ENCODE peak calls at places on chromosomes 13 and 19, in five cellular contexts. G is H1, H is HepG2, E is NT2/D1, N is GM12878. S is an unnamed sample.

GRCh38 chr13:100673831-100674362 is 698 bp downstream of the TMTC4 start:
- DNase-seq in N (no peak), G (no peak), E (no peak), H (peak), S (peak)

GRCh38 chr13:75173457-75174356 is 308.3 kb downstream of the TBC1D4 start:
- DNase-seq in E (no peak), H (peak), G (no peak), N (no peak), S (peak)

GRCh38 chr19:1805401-1806183 is 6.5 kb downstream of the ATP8B3 start:
- DNase-seq in N (no peak), G (no peak), E (no peak), H (no peak), S (no peak)

GRCh38 chr19:38514812-38515633 is 81.5 kb downstream of the RYR1 start:
- DNase-seq in N (no peak), G (peak), E (peak), H (peak), S (peak)

GRCh38 chr13:31790992-31791391 is 51.7 kb downstream of the RXFP2 start:
- DNase-seq in N (no peak), E (no peak), H (no peak), G (no peak), S (no peak)

GRCh38 chr13:86731987-86732386 is 932.8 kb upstream of the SLITRK6 start:
- DNase-seq in E (no peak), G (no peak), N (no peak), H (no peak), S (no peak)

GRCh38 chr13:30479590-30480219 is 14.0 kb upstream of the HMGB1 start:
- DNase-seq in G (no peak), N (no peak), H (no peak), E (no peak), S (no peak)

GRCh38 chr13:94613051-94613450 is 11.4 kb downstream of the GPR180 start:
- DNase-seq in E (no peak), N (no peak), G (no peak), H (no peak), S (no peak)

GRCh38 chr19:3818479-3818878 is 32.3 kb upstream of the MATK start:
- DNase-seq in E (no peak), G (no peak), N (no peak), H (no peak), S (no peak)

GRCh38 chr13:31361673-31362072 is 161.9 kb downstream of the B3GLCT start:
- DNase-seq in N (no peak), E (no peak), H (no peak), G (no peak), S (no peak)

GRCh38 chr19:23475477-23475876 is 80.2 kb upstream of the ZNF91 start:
- DNase-seq in N (no peak), H (no peak), G (no peak), E (no peak), S (no peak)

GRCh38 chr19:23482829-23483228 is 87.6 kb upstream of the ZNF91 start:
- DNase-seq in N (no peak), G (no peak), E (no peak), H (no peak), S (no peak)

DNA sequence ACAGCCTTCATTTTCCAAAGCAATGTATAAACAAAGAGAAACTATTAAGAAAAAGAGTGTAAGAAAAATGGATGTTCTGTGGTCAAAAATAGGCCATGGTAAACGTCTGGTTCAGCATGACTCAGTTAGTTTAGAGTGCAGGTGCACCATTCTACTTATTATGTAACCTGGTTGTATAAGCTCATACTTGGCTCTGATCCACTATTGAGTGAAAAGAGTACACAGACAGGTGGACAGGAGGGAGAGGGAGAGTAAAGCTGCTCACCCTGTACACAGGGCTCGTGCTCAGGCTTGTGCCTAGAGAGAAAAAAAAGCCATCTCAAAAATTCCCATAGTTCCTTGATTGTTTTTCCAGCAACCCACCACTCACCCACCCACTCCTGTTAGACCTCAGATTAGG is 85.8 kb upstream of the ZNF91 start:
- DNase-seq in G (no peak), H (no peak), E (no peak), N (no peak), S (no peak)
- TF ChIP-seq SUZ12 in G (no peak), H (no peak), E (no peak), N (no peak), S (no peak)

GRCh38 chr19:43826787-43827754 is at the start of gene ZNF283:
- DNase-seq in H (peak), N (peak), E (peak), G (peak), S (peak)
- TF ChIP-seq SUZ12 in H (peak), N (no peak), E (no peak), G (no peak), S (peak)

GRCh38 chr19:5090780-5091575 is 122.1 kb downstream of the KDM4B start:
- DNase-seq in H (no peak), N (no peak), G (no peak), E (no peak), S (no peak)
- TF ChIP-seq SUZ12 in H (no peak), N (no peak), G (no peak), E (no peak), S (no peak)

GRCh38 chr13:67281476-67281875 is 51.3 kb upstream of the PCDH9 start:
- DNase-seq in E (no peak), H (no peak), G (no peak), N (no peak), S (no peak)
- TF ChIP-seq SUZ12 in E (no peak), H (no peak), G (no peak), N (no peak), S (no peak)

GRCh38 chr19:18439025-18439909 is 1.3 kb upstream of the ISYNA1 start:
- DNase-seq in H (peak), G (no peak), E (no peak), N (no peak), S (no peak)

GRCh38 chr19:18436651-18437478 is 1.1 kb downstream of the ISYNA1 start:
- DNase-seq in H (peak), E (no peak), G (peak), N (no peak), S (peak)

GRCh38 chr19:18438331-18439024 is 545 bp upstream of the ISYNA1 start:
- DNase-seq in E (no peak), N (no peak), G (peak), H (peak), S (peak)

GRCh38 chr19:18435848-18436631 is 1.9 kb downstream of the ISYNA1 start:
- DNase-seq in E (no peak), N (no peak), H (no peak), G (no peak), S (no peak)

GRCh38 chr19:18437481-18438330 is at the start of gene ISYNA1:
- DNase-seq in G (peak), H (peak), N (no peak), E (no peak), S (peak)
- TF ChIP-seq SUZ12 in G (no peak), H (no peak), N (no peak), E (no peak), S (no peak)

S was measured in HEK293T.